ENCODE peak calls at places on chromosomes 13 and 19, in four cellular contexts. One of them, this sample, is unnamed.

GRCh38 chr13:24746618-24747247 is 17.2 kb upstream of the RNF17 start:
- DNase-seq in brain microvascular endothelial cell: no peak
- DNase-seq in lung: no peak
- DNase-seq in cardiac muscle cell: peak; percentile 38
- DNase-seq in this sample: no peak

GRCh38 chr19:50565984-50566903 is 2.0 kb downstream of the LRRC4B start:
- DNase-seq in lung: no peak
- DNase-seq in cardiac muscle cell: no peak
- DNase-seq in brain microvascular endothelial cell: no peak
- DNase-seq in this sample: no peak

GRCh38 chr13:113124211-113125025 is 1.8 kb downstream of the F10 start:
- DNase-seq in brain microvascular endothelial cell: no peak
- DNase-seq in cardiac muscle cell: no peak
- DNase-seq in lung: no peak
- DNase-seq in this sample: no peak

GRCh38 chr19:27742041-27742440 is 1470.9 kb downstream of the UQCRFS1 start:
- DNase-seq in cardiac muscle cell: no peak
- DNase-seq in lung: peak; percentile 5
- DNase-seq in brain microvascular endothelial cell: no peak
- DNase-seq in this sample: no peak

GRCh38 chr19:39479916-39480315 is 722 bp upstream of the TIMM50 start:
- DNase-seq in cardiac muscle cell: no peak
- DNase-seq in brain microvascular endothelial cell: no peak
- DNase-seq in lung: no peak
- DNase-seq in this sample: no peak

GRCh38 chr19:47381121-47381520 is 32.0 kb downstream of the DHX34 start:
- DNase-seq in lung: no peak
- DNase-seq in brain microvascular endothelial cell: no peak
- DNase-seq in cardiac muscle cell: no peak
- DNase-seq in this sample: no peak

GRCh38 chr19:480016-480855 is 16.1 kb upstream of the MADCAM1 start:
- DNase-seq in lung: peak; percentile 80
- DNase-seq in cardiac muscle cell: peak; percentile 58
- DNase-seq in brain microvascular endothelial cell: peak; percentile 58
- DNase-seq in this sample: peak; percentile 52

GRCh38 chr19:48348039-48348438 is 15.7 kb downstream of the TMEM143 start:
- DNase-seq in cardiac muscle cell: peak; percentile 20
- DNase-seq in lung: no peak
- DNase-seq in brain microvascular endothelial cell: no peak
- DNase-seq in this sample: no peak

GRCh38 chr13:112771139-112771876 is 81.5 kb downstream of the ATP11A start:
- DNase-seq in lung: no peak
- DNase-seq in brain microvascular endothelial cell: no peak
- DNase-seq in cardiac muscle cell: no peak
- DNase-seq in this sample: no peak

GRCh38 chr19:15372891-15373301 is 6.7 kb downstream of the AKAP8 start:
- DNase-seq in cardiac muscle cell: no peak
- DNase-seq in lung: no peak
- DNase-seq in brain microvascular endothelial cell: no peak
- DNase-seq in this sample: no peak
- H3K36me3 ChIP-seq in cardiac muscle cell: peaks cover 37% of the 10 kb centered on the region
- H3K36me3 ChIP-seq in lung: peaks cover 60% of the 10 kb centered on the region
- H3K36me3 ChIP-seq in brain microvascular endothelial cell: peaks cover 47% of the 10 kb centered on the region
- H3K36me3 ChIP-seq in this sample: peaks cover 90% of the 10 kb centered on the region

GRCh38 chr13:99658266-99658991 is 157.2 kb downstream of the TM9SF2 start:
- DNase-seq in cardiac muscle cell: peak; percentile 69
- DNase-seq in brain microvascular endothelial cell: peak; percentile 71
- DNase-seq in lung: peak; percentile 40
- DNase-seq in this sample: peak; percentile 46
- H3K4me3 ChIP-seq in cardiac muscle cell: peak overlapping the region; percentile 7
- H3K4me3 ChIP-seq in brain microvascular endothelial cell: peak overlapping the region; percentile 56
- H3K4me3 ChIP-seq in lung: peak overlapping the region; percentile 29
- H3K4me3 ChIP-seq in this sample: peak overlapping the region; percentile 25

GRCh38 chr19:29413435-29413834 is 112.4 kb upstream of the VSTM2B start:
- DNase-seq in brain microvascular endothelial cell: no peak
- DNase-seq in cardiac muscle cell: no peak
- DNase-seq in lung: no peak
- DNase-seq in this sample: no peak

GRCh38 chr19:29410974-29411615 is 114.7 kb upstream of the VSTM2B start:
- DNase-seq in cardiac muscle cell: no peak
- DNase-seq in lung: no peak
- DNase-seq in brain microvascular endothelial cell: no peak
- DNase-seq in this sample: no peak

GRCh38 chr19:29404951-29405727 is 120.7 kb upstream of the VSTM2B start:
- DNase-seq in lung: no peak
- DNase-seq in cardiac muscle cell: no peak
- DNase-seq in brain microvascular endothelial cell: no peak
- DNase-seq in this sample: no peak

GRCh38 chr19:29405728-29405995 is 120.1 kb upstream of the VSTM2B start:
- DNase-seq in cardiac muscle cell: no peak
- DNase-seq in brain microvascular endothelial cell: no peak
- DNase-seq in lung: no peak
- DNase-seq in this sample: no peak

GRCh38 chr19:29409121-29409862 is 116.5 kb upstream of the VSTM2B start:
- DNase-seq in brain microvascular endothelial cell: no peak
- DNase-seq in cardiac muscle cell: no peak
- DNase-seq in lung: no peak
- DNase-seq in this sample: no peak
- H3K36me3 ChIP-seq in brain microvascular endothelial cell: no peaks in the 10 kb centered on the region
- H3K36me3 ChIP-seq in cardiac muscle cell: no peaks in the 10 kb centered on the region
- H3K36me3 ChIP-seq in lung: no peaks in the 10 kb centered on the region
- H3K36me3 ChIP-seq in this sample: no peaks in the 10 kb centered on the region

GRCh38 chr13:107753286-107753685 is 462.1 kb downstream of the LIG4 start:
- DNase-seq in brain microvascular endothelial cell: no peak
- DNase-seq in cardiac muscle cell: peak; percentile 38
- DNase-seq in lung: no peak
- DNase-seq in this sample: no peak

DNA sequence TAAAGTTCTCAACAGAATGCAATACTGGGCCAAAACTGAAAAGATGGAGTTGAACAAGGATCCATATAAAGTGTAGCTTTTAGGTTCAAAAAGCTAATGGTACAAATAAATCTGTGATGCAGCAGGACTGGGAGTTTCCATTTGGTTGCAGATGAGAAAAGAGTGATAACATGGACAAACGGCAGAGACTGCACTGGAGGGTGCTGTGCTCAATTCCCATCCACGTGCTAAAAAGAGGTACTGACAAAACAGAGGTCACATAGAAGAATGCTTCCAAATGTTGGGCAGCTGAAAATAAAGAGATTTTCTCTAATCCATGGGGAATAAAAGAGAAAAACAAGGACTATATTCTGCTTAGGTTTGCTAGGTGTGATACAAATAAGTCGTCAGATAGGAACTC is 461.6 kb downstream of the LIG4 start:
- DNase-seq in cardiac muscle cell: no peak
- DNase-seq in brain microvascular endothelial cell: no peak
- DNase-seq in lung: no peak
- DNase-seq in this sample: no peak
- H3K4me3 ChIP-seq in cardiac muscle cell: no peak overlapping the region
- H3K4me3 ChIP-seq in brain microvascular endothelial cell: no peak overlapping the region
- H3K4me3 ChIP-seq in lung: no peak overlapping the region
- H3K4me3 ChIP-seq in this sample: no peak overlapping the region

DNA sequence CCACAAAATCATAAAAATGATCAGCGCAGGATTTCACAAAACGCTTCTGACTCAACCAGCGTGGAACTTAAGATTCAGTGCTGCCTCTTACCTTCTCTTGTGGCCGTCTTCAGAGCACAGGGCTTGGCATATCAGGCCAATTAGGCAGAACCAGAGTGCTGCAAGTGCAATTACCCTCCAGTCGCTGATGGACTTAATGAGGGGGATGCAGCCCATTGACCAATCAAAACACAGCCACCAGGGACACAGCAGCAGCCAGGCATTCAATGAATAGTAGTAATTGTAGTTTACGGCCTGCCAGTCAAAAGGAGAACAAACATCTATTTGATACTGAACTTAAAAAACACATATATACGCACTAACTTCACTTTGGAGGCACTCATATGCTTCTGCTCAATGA is 38.2 kb downstream of the TMTC4 start:
- DNase-seq in lung: no peak
- DNase-seq in cardiac muscle cell: no peak
- DNase-seq in brain microvascular endothelial cell: no peak
- DNase-seq in this sample: no peak
- H3K36me3 ChIP-seq in lung: peaks cover 21% of the 10 kb centered on the region
- H3K36me3 ChIP-seq in cardiac muscle cell: peaks cover 10% of the 10 kb centered on the region
- H3K36me3 ChIP-seq in brain microvascular endothelial cell: no peaks in the 10 kb centered on the region
- H3K36me3 ChIP-seq in this sample: peaks cover 18% of the 10 kb centered on the region

GRCh38 chr13:99417821-99418662 is 83.2 kb upstream of the TM9SF2 start:
- DNase-seq in cardiac muscle cell: no peak
- DNase-seq in brain microvascular endothelial cell: no peak
- DNase-seq in lung: no peak
- DNase-seq in this sample: no peak
- H3K4me3 ChIP-seq in cardiac muscle cell: no peak overlapping the region
- H3K4me3 ChIP-seq in brain microvascular endothelial cell: no peak overlapping the region
- H3K4me3 ChIP-seq in lung: no peak overlapping the region
- H3K4me3 ChIP-seq in this sample: no peak overlapping the region

GRCh38 chr19:3459965-3460582 is 20.3 kb downstream of the SMIM24 start:
- DNase-seq in lung: no peak
- DNase-seq in cardiac muscle cell: no peak
- DNase-seq in brain microvascular endothelial cell: no peak
- DNase-seq in this sample: no peak
- H3K36me3 ChIP-seq in lung: peaks cover 53% of the 10 kb centered on the region
- H3K36me3 ChIP-seq in cardiac muscle cell: no peaks in the 10 kb centered on the region
- H3K36me3 ChIP-seq in brain microvascular endothelial cell: peaks cover 34% of the 10 kb centered on the region
- H3K36me3 ChIP-seq in this sample: peaks cover 4% of the 10 kb centered on the region

GRCh38 chr19:55000761-55001160 is 34.6 kb downstream of the NLRP2 start:
- DNase-seq in brain microvascular endothelial cell: no peak
- DNase-seq in cardiac muscle cell: no peak
- DNase-seq in lung: no peak
- DNase-seq in this sample: no peak

DNA sequence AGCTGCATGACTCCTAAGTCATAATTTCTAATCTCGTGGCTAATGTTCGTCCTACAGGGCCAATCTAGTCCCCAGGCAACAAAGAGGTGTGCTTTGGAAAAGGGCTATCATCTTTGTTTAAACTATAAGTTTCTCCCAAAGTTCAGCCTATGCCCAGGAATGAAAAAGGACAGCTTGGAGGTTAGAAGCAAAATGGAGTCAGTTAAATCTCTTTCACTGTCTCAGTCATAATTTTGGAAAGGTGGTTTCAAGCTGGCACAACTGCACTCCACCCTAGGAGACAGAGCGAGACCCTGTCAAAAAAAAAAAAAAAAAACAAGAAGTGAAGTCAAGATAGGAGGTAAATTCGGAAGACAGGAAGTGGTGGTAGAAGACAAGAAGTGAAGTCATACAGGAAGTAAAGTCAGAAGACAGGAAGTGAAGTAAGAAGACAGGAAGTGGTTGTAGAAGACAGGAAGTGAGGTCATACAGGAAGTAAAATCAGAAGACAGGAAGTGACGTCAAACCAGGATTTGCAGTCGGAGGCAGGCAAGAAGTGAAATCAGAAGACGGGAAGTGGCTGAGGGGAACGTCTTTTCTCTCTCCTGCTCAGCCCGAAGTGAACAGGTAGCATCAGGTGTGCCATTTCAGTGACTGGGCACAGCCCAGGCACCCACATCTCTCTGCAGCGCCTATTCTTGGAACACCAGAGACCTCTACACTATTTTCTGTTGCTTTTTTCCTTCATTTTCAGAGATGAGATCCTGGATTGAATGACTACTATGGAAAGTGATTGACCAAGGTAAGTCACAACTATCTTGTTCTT is 32.2 kb downstream of the GP6 start:
- DNase-seq in cardiac muscle cell: peak; percentile 1
- DNase-seq in brain microvascular endothelial cell: peak; percentile 37
- DNase-seq in lung: peak; percentile 66
- DNase-seq in this sample: no peak
- H3K4me3 ChIP-seq in cardiac muscle cell: peak overlapping the region; percentile 18
- H3K4me3 ChIP-seq in brain microvascular endothelial cell: no peak overlapping the region
- H3K4me3 ChIP-seq in lung: peak overlapping the region; percentile 62
- H3K4me3 ChIP-seq in this sample: no peak overlapping the region